ENCODE peak calls at places on chromosomes 5 and 9, in five cellular contexts. I is MV-4-11, R is sigmoid colon, C is AG20443, B is prostate gland. O is an unnamed sample.

GRCh38 chr5:168947212-168947868 is 353.6 kb downstream of the SLIT3 start:
- DNase-seq in I (no peak), R (no peak), C (peak), B (no peak), O (peak)

GRCh38 chr5:176676361-176676824 is 29.1 kb downstream of the TSPAN17 start:
- DNase-seq in I (peak), R (no peak), C (peak), B (no peak), O (no peak)

GRCh38 chr9:95771556-95772280 is 103.8 kb upstream of the ERCC6L2 start:
- DNase-seq in I (peak), R (peak), C (peak), B (peak), O (no peak)

GRCh38 chr9:130173462-130173876 is 1.3 kb downstream of the NCS1 start:
- DNase-seq in I (peak), R (peak), C (peak), B (no peak), O (no peak)

GRCh38 chr5:53424691-53425597 is 55.5 kb upstream of the FST start:
- DNase-seq in I (no peak), R (no peak), C (peak), B (no peak), O (no peak)

GRCh38 chr9:129606161-129607025 is 14.5 kb downstream of the C9orf50 start:
- DNase-seq in I (no peak), R (no peak), C (no peak), B (no peak), O (no peak)

GRCh38 chr9:93908591-93909241 is 46.4 kb downstream of the BARX1 start:
- DNase-seq in I (no peak), R (no peak), C (no peak), B (no peak), O (no peak)

GRCh38 chr5:134649163-134649916 is 755 bp downstream of the SEC24A start:
- DNase-seq in I (no peak), R (peak), C (peak), B (no peak), O (no peak)

GRCh38 chr9:37917315-37917731 is 13.4 kb upstream of the SLC25A51 start:
- DNase-seq in I (no peak), R (peak), C (no peak), B (no peak), O (no peak)

GRCh38 chr9:73038089-73038509 is 85.2 kb upstream of the ALDH1A1 start:
- DNase-seq in I (no peak), R (no peak), C (no peak), B (no peak), O (no peak)

GRCh38 chr9:108802967-108803366 is 52.8 kb downstream of the ACTL7B start:
- DNase-seq in I (no peak), R (no peak), C (no peak), B (no peak), O (no peak)

GRCh38 chr9:74824654-74825053 is 63.1 kb downstream of the TRPM6 start:
- DNase-seq in I (no peak), R (no peak), C (no peak), B (peak), O (no peak)

GRCh38 chr5:162243651-162244050 is 176.1 kb downstream of the GABRG2 start:
- DNase-seq in I (no peak), R (no peak), C (no peak), B (no peak), O (no peak)

GRCh38 chr9:71524996-71525580 is 243.2 kb downstream of the CEMIP2 start:
- DNase-seq in I (peak), R (no peak), C (no peak), B (no peak), O (no peak)

GRCh38 chr9:113912816-113913215 is 36.7 kb downstream of the ZNF618 start:
- DNase-seq in I (no peak), R (no peak), C (no peak), B (no peak), O (no peak)

GRCh38 chr9:8750639-8751041 is 951.1 kb upstream of the DMAC1 start:
- DNase-seq in I (no peak), R (no peak), C (no peak), B (no peak), O (no peak)

GRCh38 chr5:122099060-122099790 is 21.2 kb upstream of the LOX start:
- DNase-seq in I (no peak), R (no peak), C (peak), B (no peak), O (no peak)

GRCh38 chr9:134976403-134976802 is 58.7 kb upstream of the FCN1 start:
- DNase-seq in I (no peak), R (no peak), C (no peak), B (no peak), O (no peak)

GRCh38 chr9:6930827-6931226 is 173.1 kb downstream of the KDM4C start:
- DNase-seq in I (no peak), R (no peak), C (peak), B (no peak), O (no peak)

O was measured in KBM-7.